ENCODE peak calls at places on chromosomes 13 and 19, in nine cellular contexts. One of them, this sample, is unnamed.

GRCh38 chr19:45045671-45046353 is 7.0 kb downstream of the CLASRP start:
- DNase-seq in NCI-H524: no peak
- DNase-seq in AG09319: no peak
- DNase-seq in pancreas: no peak
- DNase-seq in HFF-Myc: no peak
- DNase-seq in bronchial epithelial cell: no peak
- DNase-seq in cerebellar nuclear complex: no peak
- DNase-seq in H1: no peak
- DNase-seq in AML-193: no peak
- DNase-seq in this sample: no peak

GRCh38 chr19:52590728-52591127 is 20.6 kb downstream of the ZNF701 start:
- DNase-seq in cerebellar nuclear complex: no peak
- DNase-seq in pancreas: no peak
- DNase-seq in bronchial epithelial cell: no peak
- DNase-seq in AG09319: no peak
- DNase-seq in AML-193: no peak
- DNase-seq in NCI-H524: no peak
- DNase-seq in H1: no peak
- DNase-seq in HFF-Myc: no peak
- DNase-seq in this sample: no peak

GRCh38 chr13:76619631-76620030 is 266.6 kb downstream of the KCTD12 start:
- DNase-seq in AML-193: no peak
- DNase-seq in AG09319: no peak
- DNase-seq in cerebellar nuclear complex: no peak
- DNase-seq in HFF-Myc: no peak
- DNase-seq in H1: no peak
- DNase-seq in NCI-H524: no peak
- DNase-seq in pancreas: no peak
- DNase-seq in bronchial epithelial cell: no peak
- DNase-seq in this sample: no peak

GRCh38 chr13:99464441-99464949 is 36.8 kb upstream of the TM9SF2 start:
- DNase-seq in pancreas: no peak
- DNase-seq in AG09319: no peak
- DNase-seq in bronchial epithelial cell: no peak
- DNase-seq in AML-193: peak; percentile 69
- DNase-seq in cerebellar nuclear complex: no peak
- DNase-seq in HFF-Myc: peak; percentile 59
- DNase-seq in NCI-H524: no peak
- DNase-seq in H1: no peak
- DNase-seq in this sample: no peak

GRCh38 chr13:43132228-43132627 is 108.8 kb downstream of the DNAJC15 start:
- DNase-seq in AML-193: no peak
- DNase-seq in AG09319: no peak
- DNase-seq in cerebellar nuclear complex: no peak
- DNase-seq in H1: no peak
- DNase-seq in bronchial epithelial cell: peak; percentile 73
- DNase-seq in NCI-H524: peak; percentile 54
- DNase-seq in HFF-Myc: no peak
- DNase-seq in pancreas: no peak
- DNase-seq in this sample: peak; percentile 75

GRCh38 chr19:48196933-48197665 is 26.6 kb downstream of the ZSWIM9 start:
- DNase-seq in HFF-Myc: no peak
- DNase-seq in H1: no peak
- DNase-seq in AML-193: no peak
- DNase-seq in NCI-H524: no peak
- DNase-seq in AG09319: no peak
- DNase-seq in cerebellar nuclear complex: no peak
- DNase-seq in pancreas: no peak
- DNase-seq in bronchial epithelial cell: no peak
- DNase-seq in this sample: no peak

GRCh38 chr13:112767506-112768471 is 78.0 kb downstream of the ATP11A start:
- DNase-seq in AG09319: no peak
- DNase-seq in AML-193: no peak
- DNase-seq in HFF-Myc: no peak
- DNase-seq in NCI-H524: no peak
- DNase-seq in cerebellar nuclear complex: no peak
- DNase-seq in H1: no peak
- DNase-seq in bronchial epithelial cell: no peak
- DNase-seq in pancreas: no peak
- DNase-seq in this sample: no peak

GRCh38 chr19:18160792-18161690 is 8.1 kb downstream of the PIK3R2 start:
- DNase-seq in AML-193: peak; percentile 24
- DNase-seq in AG09319: peak; percentile 19
- DNase-seq in NCI-H524: peak; percentile 72
- DNase-seq in pancreas: peak; percentile 91
- DNase-seq in H1: peak; percentile 92
- DNase-seq in HFF-Myc: no peak
- DNase-seq in bronchial epithelial cell: no peak
- DNase-seq in cerebellar nuclear complex: peak; percentile 11
- DNase-seq in this sample: peak; percentile 80

GRCh38 chr19:44803442-44804428 is 5.2 kb upstream of the BCAM start:
- DNase-seq in HFF-Myc: no peak
- DNase-seq in pancreas: no peak
- DNase-seq in NCI-H524: peak; percentile 13
- DNase-seq in cerebellar nuclear complex: no peak
- DNase-seq in H1: no peak
- DNase-seq in bronchial epithelial cell: no peak
- DNase-seq in AML-193: no peak
- DNase-seq in AG09319: no peak
- DNase-seq in this sample: peak; percentile 23

GRCh38 chr13:41019027-41019487 is at the start of gene ELF1:
- DNase-seq in H1: no peak
- DNase-seq in AML-193: peak; percentile 96
- DNase-seq in NCI-H524: no peak
- DNase-seq in bronchial epithelial cell: peak; percentile 93
- DNase-seq in cerebellar nuclear complex: no peak
- DNase-seq in AG09319: no peak
- DNase-seq in pancreas: no peak
- DNase-seq in HFF-Myc: peak; percentile 51
- DNase-seq in this sample: peak; percentile 78

GRCh38 chr13:102799544-102800144 is 725 bp downstream of the BIVM start:
- DNase-seq in AG09319: no peak
- DNase-seq in pancreas: peak; percentile 84
- DNase-seq in HFF-Myc: no peak
- DNase-seq in cerebellar nuclear complex: no peak
- DNase-seq in NCI-H524: peak; percentile 28
- DNase-seq in AML-193: no peak
- DNase-seq in bronchial epithelial cell: no peak
- DNase-seq in H1: no peak
- DNase-seq in this sample: peak; percentile 13

This sample was measured in RWPE1.